ENCODE peak calls at places on chromosomes 6 and 20, in nine cellular contexts. H is lung, X is cardiac fibroblast, K is BE2C, O is suprapubic skin, A is mucosa of descending colon, T is OCI-LY7, U is PC-3, G is GM23248. Y is an unnamed sample.

GRCh38 chr6:17980329-17980728 is 7.1 kb downstream of the KIF13A start:
- DNase-seq in H (no peak), X (no peak), K (no peak), O (no peak), A (no peak), T (no peak), U (no peak), G (no peak), Y (no peak)

GRCh38 chr20:3800256-3800877 is 4.3 kb downstream of the CDC25B start:
- DNase-seq in H (no peak), X (no peak), K (no peak), O (no peak), A (no peak), T (no peak), U (no peak), G (no peak), Y (no peak)

GRCh38 chr6:142861711-142862110 is 83.3 kb downstream of the HIVEP2 start:
- DNase-seq in H (no peak), X (no peak), K (no peak), O (no peak), A (no peak), T (peak; percentile 64), U (no peak), G (no peak), Y (no peak)

GRCh38 chr20:32871622-32872160 is 13.0 kb downstream of the EFCAB8 start:
- DNase-seq in H (no peak), X (no peak), K (no peak), O (no peak), A (no peak), T (no peak), U (no peak), G (no peak), Y (no peak)

GRCh38 chr6:51841656-51842055 is 245.8 kb downstream of the PKHD1 start:
- DNase-seq in H (no peak), X (no peak), K (no peak), O (no peak), A (no peak), T (no peak), U (no peak), G (no peak), Y (no peak)

GRCh38 chr6:29589423-29590048 is 4.6 kb downstream of the OR2H2 start:
- DNase-seq in H (peak; percentile 36), X (peak; percentile 58), K (peak; percentile 39), O (no peak), A (peak; percentile 75), T (peak; percentile 64), U (peak; percentile 71), G (peak; percentile 58), Y (no peak)

GRCh38 chr6:121594053-121594452 is 158.6 kb downstream of the GJA1 start:
- DNase-seq in H (no peak), X (no peak), K (no peak), O (no peak), A (no peak), T (no peak), U (no peak), G (no peak), Y (no peak)

GRCh38 chr6:22551280-22551679 is 18.1 kb upstream of the HDGFL1 start:
- DNase-seq in H (no peak), X (no peak), K (no peak), O (no peak), A (no peak), T (no peak), U (peak; percentile 46), G (no peak), Y (no peak)

GRCh38 chr6:143936986-143937765 is 70.9 kb downstream of the PLAGL1 start:
- DNase-seq in H (no peak), X (no peak), K (no peak), O (no peak), A (no peak), T (no peak), U (no peak), G (no peak), Y (no peak)

GRCh38 chr6:44512868-44513641 is 125.5 kb downstream of the CDC5L start:
- DNase-seq in H (no peak), X (no peak), K (peak; percentile 65), O (no peak), A (no peak), T (peak; percentile 3), U (peak; percentile 25), G (peak; percentile 61), Y (peak; percentile 24)

GRCh38 chr6:20483902-20484497 is 50.3 kb upstream of the CDKAL1 start:
- DNase-seq in H (no peak), X (peak; percentile 54), K (no peak), O (no peak), A (no peak), T (no peak), U (no peak), G (peak; percentile 9), Y (no peak)

GRCh38 chr20:13333793-13334192 is 112.7 kb downstream of the ISM1 start:
- DNase-seq in H (no peak), X (peak; percentile 21), K (no peak), O (no peak), A (peak; percentile 50), T (no peak), U (peak; percentile 16), G (no peak), Y (no peak)

GRCh38 chr20:9088556-9088955 is 19.7 kb downstream of the PLCB4 start:
- DNase-seq in H (no peak), X (no peak), K (no peak), O (no peak), A (no peak), T (no peak), U (peak; percentile 70), G (no peak), Y (no peak)

GRCh38 chr6:23174781-23175361 is 605.5 kb downstream of the HDGFL1 start:
- DNase-seq in H (no peak), X (peak; percentile 71), K (no peak), O (no peak), A (no peak), T (no peak), U (peak; percentile 95), G (peak; percentile 92), Y (no peak)

GRCh38 chr20:33209789-33210188 is 7.4 kb upstream of the BPIFA3 start:
- DNase-seq in H (peak; percentile 77), X (peak; percentile 63), K (peak; percentile 25), O (no peak), A (peak; percentile 83), T (peak; percentile 29), U (peak; percentile 72), G (peak; percentile 78), Y (no peak)

GRCh38 chr6:108030223-108030622 is 44.3 kb downstream of the OSTM1 start:
- DNase-seq in H (no peak), X (no peak), K (no peak), O (no peak), A (peak; percentile 30), T (no peak), U (no peak), G (no peak), Y (no peak)

GRCh38 chr20:46049190-46049589 is 20.2 kb downstream of the SLC12A5 start:
- DNase-seq in H (no peak), X (no peak), K (no peak), O (no peak), A (no peak), T (no peak), U (no peak), G (no peak), Y (no peak)

GRCh38 chr6:129748212-129748900 is 38.4 kb upstream of the ARHGAP18 start:
- DNase-seq in H (no peak), X (peak; percentile 50), K (peak; percentile 18), O (no peak), A (peak; percentile 39), T (peak; percentile 88), U (peak; percentile 70), G (peak; percentile 36), Y (no peak)

GRCh38 chr6:159044899-159045727 is at the start of gene TAGAP:
- DNase-seq in H (peak; percentile 67), X (no peak), K (no peak), O (no peak), A (peak; percentile 78), T (peak; percentile 96), U (no peak), G (peak; percentile 57), Y (no peak)

GRCh38 chr6:37699138-37699766 is 1.6 kb upstream of the MDGA1 start:
- DNase-seq in H (no peak), X (no peak), K (no peak), O (no peak), A (no peak), T (no peak), U (no peak), G (no peak), Y (no peak)

GRCh38 chr20:5933802-5934436 is 16.4 kb downstream of the TRMT6 start:
- DNase-seq in H (no peak), X (no peak), K (peak; percentile 42), O (no peak), A (peak; percentile 27), T (peak; percentile 84), U (peak; percentile 62), G (no peak), Y (no peak)

GRCh38 chr20:41141153-41141815 is 3.9 kb downstream of the PLCG1 start:
- DNase-seq in H (no peak), X (peak; percentile 50), K (no peak), O (no peak), A (no peak), T (peak; percentile 74), U (no peak), G (peak; percentile 31), Y (no peak)

GRCh38 chr6:111258615-111259088 is 171.3 kb downstream of the SLC16A10 start:
- DNase-seq in H (no peak), X (peak; percentile 54), K (no peak), O (no peak), A (no peak), T (no peak), U (peak; percentile 3), G (peak; percentile 57), Y (no peak)

GRCh38 chr20:50790651-50791277 is 4.1 kb upstream of the BCAS4 start:
- DNase-seq in H (peak; percentile 90), X (peak; percentile 95), K (peak; percentile 92), O (peak; percentile 91), A (peak; percentile 95), T (peak; percentile 91), U (peak; percentile 96), G (peak; percentile 97), Y (peak; percentile 90)
- H3K4me3 ChIP-seq in H (no peak overlapping the region), X (no peak overlapping the region), K (no peak overlapping the region), O (peak overlapping the region; percentile 22), A (no peak overlapping the region), T (no peak overlapping the region), U (peak overlapping the region; percentile 47), G (peak overlapping the region; percentile 51), Y (peak overlapping the region; percentile 61)

GRCh38 chr6:33686981-33687975 is 24.2 kb downstream of the UQCC2 start:
- DNase-seq in H (no peak), X (no peak), K (no peak), O (no peak), A (no peak), T (no peak), U (no peak), G (no peak), Y (no peak)
- H3K4me3 ChIP-seq in H (no peak overlapping the region), X (no peak overlapping the region), K (no peak overlapping the region), O (no peak overlapping the region), A (no peak overlapping the region), T (no peak overlapping the region), U (no peak overlapping the region), G (no peak overlapping the region), Y (no peak overlapping the region)

GRCh38 chr6:149055195-149055899 is 262.2 kb upstream of the TAB2 start:
- DNase-seq in H (no peak), X (no peak), K (no peak), O (no peak), A (no peak), T (no peak), U (no peak), G (no peak), Y (no peak)
- H3K4me3 ChIP-seq in H (no peak overlapping the region), X (no peak overlapping the region), K (no peak overlapping the region), O (no peak overlapping the region), A (no peak overlapping the region), T (no peak overlapping the region), U (no peak overlapping the region), G (no peak overlapping the region), Y (no peak overlapping the region)

GRCh38 chr20:1185781-1186334 is 1.1 kb upstream of the TMEM74B start:
- DNase-seq in H (no peak), X (peak; percentile 51), K (peak; percentile 40), O (no peak), A (peak; percentile 44), T (peak; percentile 45), U (peak; percentile 71), G (peak; percentile 69), Y (no peak)
- H3K4me3 ChIP-seq in H (no peak overlapping the region), X (peak overlapping the region; percentile 52), K (no peak overlapping the region), O (peak overlapping the region; percentile 60), A (no peak overlapping the region), T (no peak overlapping the region), U (peak overlapping the region; percentile 25), G (no peak overlapping the region), Y (peak overlapping the region; percentile 73)